ENCODE peak calls at places on chromosomes 16 and 17, in six cellular contexts. Q, L, P, W, U and B are unnamed samples.

GRCh38 chr16:1474796-1475551 is at the start of gene CLCN7:
- DNase-seq in U (peak), Q (peak), P (peak), W (peak), L (peak), B (peak)

GRCh38 chr17:58364270-58364942 is 12.4 kb upstream of the SUPT4H1 start:
- DNase-seq in Q (peak), W (no peak), P (no peak), L (no peak), U (no peak), B (no peak)

GRCh38 chr17:4173771-4174170 is 30.8 kb downstream of the CYB5D2 start:
- DNase-seq in L (no peak), W (no peak), P (no peak), U (no peak), Q (no peak), B (no peak)

GRCh38 chr17:79843475-79843916 is 4.3 kb upstream of the CBX4 start:
- DNase-seq in U (peak), W (peak), L (no peak), Q (no peak), P (no peak), B (no peak)

GRCh38 chr17:41553176-41553575 is 18.7 kb downstream of the KRT9 start:
- DNase-seq in P (peak), L (no peak), U (no peak), Q (no peak), W (no peak), B (no peak)

GRCh38 chr16:4609200-4610010 is 5.3 kb downstream of the UBALD1 start:
- DNase-seq in U (peak), P (no peak), Q (no peak), L (no peak), W (no peak), B (no peak)

GRCh38 chr16:74751658-74752057 is 23.0 kb downstream of the FA2H start:
- DNase-seq in Q (no peak), P (no peak), L (no peak), U (no peak), W (no peak), B (no peak)

GRCh38 chr16:28502290-28502689 is 4.3 kb downstream of the IL27 start:
- DNase-seq in L (no peak), U (no peak), P (no peak), Q (no peak), W (no peak), B (no peak)

GRCh38 chr16:61858996-61859395 is 177.2 kb downstream of the CDH8 start:
- DNase-seq in W (no peak), Q (no peak), U (no peak), L (no peak), P (peak), B (no peak)

GRCh38 chr16:31090540-31090939 is 1.8 kb upstream of the PRSS53 start:
- DNase-seq in Q (no peak), L (no peak), U (no peak), W (no peak), P (peak), B (no peak)

GRCh38 chr16:31092330-31092729 is 2.3 kb downstream of the VKORC1 start:
- DNase-seq in P (peak), W (no peak), U (no peak), Q (no peak), L (no peak), B (no peak)

GRCh38 chr16:31094424-31095120 is at the start of gene VKORC1:
- DNase-seq in P (peak), Q (peak), U (peak), L (peak), W (peak), B (peak)

GRCh38 chr16:31094088-31094423 is 541 bp downstream of the VKORC1 start:
- DNase-seq in Q (no peak), W (no peak), P (no peak), U (peak), L (no peak), B (no peak)

GRCh38 chr16:31093132-31093703 is 1.4 kb downstream of the VKORC1 start:
- DNase-seq in Q (no peak), L (no peak), W (no peak), P (peak), U (peak), B (no peak)
- H3K4me3 ChIP-seq in Q (peak), L (peak), W (no peak), P (peak), U (no peak), B (peak)

GRCh38 chr16:19883296-19883951 is 1.2 kb downstream of the GPRC5B start:
- DNase-seq in U (peak), P (no peak), Q (peak), L (no peak), W (peak), B (no peak)
- TF ChIP-seq CTCF in U (no peak), P (no peak), Q (no peak), L (no peak), W (no peak), B (no peak)

GRCh38 chr17:45135192-45135977 is at the start of gene ACBD4:
- DNase-seq in L (peak), W (peak), Q (peak), P (peak), U (peak), B (peak)

GRCh38 chr17:45137561-45138305 is 2.2 kb downstream of the ACBD4 start:
- DNase-seq in L (peak), Q (no peak), U (no peak), W (no peak), P (no peak), B (no peak)

GRCh38 chr17:45135978-45136791 is 698 bp downstream of the ACBD4 start:
- DNase-seq in L (peak), Q (no peak), U (no peak), P (no peak), W (no peak), B (no peak)

GRCh38 chr17:45138911-45139532 is 3.5 kb downstream of the ACBD4 start:
- DNase-seq in P (no peak), U (no peak), L (no peak), Q (no peak), W (no peak), B (no peak)

GRCh38 chr17:45136846-45137560 is 1.5 kb downstream of the ACBD4 start:
- DNase-seq in U (no peak), W (no peak), L (peak), Q (no peak), P (no peak), B (no peak)
- H3K4me3 ChIP-seq in U (no peak), W (no peak), L (no peak), Q (no peak), P (peak), B (no peak)

DNA sequence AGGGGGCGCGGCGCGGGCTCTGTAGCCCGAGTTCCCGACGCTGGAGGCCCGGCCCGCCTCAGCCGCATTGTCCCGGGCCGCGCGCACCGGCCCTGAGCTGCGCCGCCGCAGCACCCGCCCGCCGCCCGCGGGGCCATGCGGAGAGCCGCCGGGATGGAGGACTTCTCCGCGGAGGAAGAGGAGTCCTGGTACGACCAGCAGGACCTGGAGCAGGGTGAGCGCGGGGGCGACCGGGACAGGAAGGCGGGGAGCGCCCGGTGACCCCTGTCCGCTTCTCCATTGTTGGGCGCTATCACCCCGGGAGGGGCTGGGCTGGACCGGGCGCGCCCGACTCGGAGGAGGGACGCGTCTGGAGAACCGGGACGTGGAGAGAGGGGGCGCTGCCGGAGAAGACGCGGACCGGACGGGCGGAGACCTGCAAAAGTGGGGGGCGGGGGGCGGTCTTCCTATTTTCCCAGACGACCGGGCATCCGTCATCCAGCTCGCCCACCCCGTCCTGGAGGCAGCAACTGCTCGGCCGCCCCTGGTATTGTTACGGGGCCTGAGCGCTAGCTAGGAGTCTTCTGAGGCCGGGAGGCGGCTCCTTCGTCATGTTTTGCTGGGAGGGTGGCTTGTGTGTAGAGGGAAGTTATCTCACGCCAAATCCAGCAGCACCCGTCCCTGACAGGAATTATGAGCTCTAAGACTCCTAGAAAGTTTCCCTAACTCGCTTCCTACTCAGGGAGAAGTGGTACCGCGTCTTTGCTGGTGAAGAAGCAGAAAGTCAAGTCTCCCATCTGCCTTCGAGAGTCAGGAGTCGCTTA is 678 bp downstream of the CDR2L start:
- DNase-seq in Q (peak), L (peak), P (peak), U (peak), W (peak), B (no peak)
- TF ChIP-seq CTCF in Q (peak), L (peak), P (peak), U (no peak), W (peak), B (no peak)

DNA sequence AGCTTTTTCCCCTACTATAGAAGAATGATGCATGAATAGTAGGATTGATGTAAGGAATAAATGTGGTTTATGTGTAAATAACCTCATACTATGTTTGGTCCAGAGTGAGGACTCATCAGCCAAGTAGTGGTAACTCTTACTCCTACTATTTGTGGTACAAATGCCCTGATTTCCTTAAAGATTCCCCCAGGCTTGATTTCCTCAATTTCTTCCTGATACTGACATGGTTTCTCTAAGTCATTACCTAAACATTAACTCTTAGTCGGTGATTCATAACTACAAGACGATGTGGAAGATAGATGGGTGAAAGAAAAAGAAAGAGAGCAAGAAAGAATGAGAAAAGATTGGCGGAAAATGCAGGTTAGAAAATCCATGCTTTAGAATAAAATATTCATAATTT is 17.2 kb upstream of the MYOCD start:
- DNase-seq in L (no peak), W (no peak), U (no peak), P (no peak), Q (no peak), B (no peak)
- H3K4me3 ChIP-seq in L (no peak), W (no peak), U (no peak), P (no peak), Q (no peak), B (no peak)